ENCODE peak calls at places on chromosomes 11 and 22, in five cellular contexts. One of them, this sample, is unnamed.

GRCh38 chr11:122337241-122338176 is 221.5 kb upstream of the BLID start:
- DNase-seq in GM23248: no peak
- DNase-seq in RWPE1: no peak
- DNase-seq in body of pancreas: no peak
- DNase-seq in IMR-90: no peak
- DNase-seq in this sample: no peak

GRCh38 chr11:109075976-109076375 is 346.0 kb upstream of the C11orf87 start:
- DNase-seq in RWPE1: no peak
- DNase-seq in GM23248: no peak
- DNase-seq in IMR-90: no peak
- DNase-seq in body of pancreas: no peak
- DNase-seq in this sample: no peak

GRCh38 chr11:68212421-68213134 is 518 bp downstream of the KMT5B start:
- DNase-seq in IMR-90: peak; percentile 75
- DNase-seq in RWPE1: peak; percentile 75
- DNase-seq in body of pancreas: peak; percentile 75
- DNase-seq in GM23248: peak; percentile 93
- DNase-seq in this sample: peak; percentile 89

GRCh38 chr11:7775689-7776088 is 21.1 kb downstream of the OR5P2 start:
- DNase-seq in RWPE1: no peak
- DNase-seq in IMR-90: no peak
- DNase-seq in GM23248: no peak
- DNase-seq in body of pancreas: no peak
- DNase-seq in this sample: no peak

GRCh38 chr11:1761110-1761856 is 2.4 kb downstream of the CTSD start:
- DNase-seq in GM23248: no peak
- DNase-seq in IMR-90: no peak
- DNase-seq in body of pancreas: no peak
- DNase-seq in RWPE1: no peak
- DNase-seq in this sample: no peak

GRCh38 chr11:70080763-70081162 is 2.6 kb downstream of the ANO1 start:
- DNase-seq in RWPE1: peak; percentile 86
- DNase-seq in GM23248: peak; percentile 45
- DNase-seq in body of pancreas: no peak
- DNase-seq in IMR-90: no peak
- DNase-seq in this sample: no peak

GRCh38 chr22:35103756-35104155 is 37.8 kb downstream of the ISX start:
- DNase-seq in GM23248: no peak
- DNase-seq in RWPE1: no peak
- DNase-seq in body of pancreas: no peak
- DNase-seq in IMR-90: no peak
- DNase-seq in this sample: no peak

GRCh38 chr11:120172054-120172881 is 34.4 kb upstream of the TRIM29 start:
- DNase-seq in GM23248: peak; percentile 87
- DNase-seq in body of pancreas: peak; percentile 79
- DNase-seq in RWPE1: peak; percentile 73
- DNase-seq in IMR-90: peak; percentile 60
- DNase-seq in this sample: peak; percentile 73

GRCh38 chr11:39365809-39366436 is 2093.5 kb downstream of the LRRC4C start:
- DNase-seq in body of pancreas: no peak
- DNase-seq in RWPE1: peak; percentile 55
- DNase-seq in GM23248: peak; percentile 35
- DNase-seq in IMR-90: no peak
- DNase-seq in this sample: peak; percentile 96

GRCh38 chr11:39361557-39361956 is 2097.9 kb downstream of the LRRC4C start:
- DNase-seq in GM23248: no peak
- DNase-seq in RWPE1: no peak
- DNase-seq in IMR-90: no peak
- DNase-seq in body of pancreas: no peak
- DNase-seq in this sample: no peak

GRCh38 chr11:39367526-39367925 is 2091.9 kb downstream of the LRRC4C start:
- DNase-seq in body of pancreas: no peak
- DNase-seq in GM23248: no peak
- DNase-seq in RWPE1: no peak
- DNase-seq in IMR-90: no peak
- DNase-seq in this sample: no peak
- H3K27ac ChIP-seq in body of pancreas: no peak overlapping the region
- H3K27ac ChIP-seq in GM23248: no peak overlapping the region
- H3K27ac ChIP-seq in RWPE1: no peak overlapping the region
- H3K27ac ChIP-seq in IMR-90: no peak overlapping the region
- H3K27ac ChIP-seq in this sample: no peak overlapping the region

DNA sequence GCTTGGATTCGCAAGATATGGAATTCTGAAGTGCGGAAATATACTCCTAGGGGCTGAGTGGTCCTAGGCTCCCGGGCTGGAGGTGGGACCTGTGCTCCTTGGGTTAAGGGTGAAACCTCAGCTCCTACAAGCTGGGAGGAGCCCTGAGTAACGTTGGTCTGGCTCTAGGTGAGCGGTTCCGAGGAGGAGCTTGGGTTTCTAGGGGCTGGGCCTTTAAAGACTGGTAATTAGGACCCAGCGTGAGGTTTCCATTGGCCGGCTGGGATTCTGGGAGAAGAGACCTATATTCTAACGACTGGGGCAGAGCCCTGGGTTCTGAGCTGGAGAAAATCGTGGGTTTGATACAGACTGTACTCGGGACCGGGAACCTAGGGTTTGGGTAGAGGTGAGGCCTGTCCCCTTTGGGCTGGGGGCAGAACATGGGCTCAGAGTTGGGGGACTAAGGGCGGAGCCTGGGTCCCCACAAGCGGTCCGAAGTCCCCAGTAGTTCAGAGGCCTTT is 882 bp upstream of the MAP4K2 start:
- DNase-seq in body of pancreas: no peak
- DNase-seq in GM23248: no peak
- DNase-seq in RWPE1: peak; percentile 50
- DNase-seq in IMR-90: no peak
- DNase-seq in this sample: no peak
- H3K27ac ChIP-seq in body of pancreas: peak overlapping the region; percentile 52
- H3K27ac ChIP-seq in GM23248: peak overlapping the region; percentile 57
- H3K27ac ChIP-seq in RWPE1: peak overlapping the region; percentile 89
- H3K27ac ChIP-seq in IMR-90: peak overlapping the region; percentile 9
- H3K27ac ChIP-seq in this sample: peak overlapping the region; percentile 79

GRCh38 chr11:12854297-12854661 is 154.8 kb upstream of the RASSF10 start:
- DNase-seq in IMR-90: no peak
- DNase-seq in body of pancreas: no peak
- DNase-seq in RWPE1: no peak
- DNase-seq in GM23248: no peak
- DNase-seq in this sample: no peak

GRCh38 chr11:12854829-12855228 is 154.3 kb upstream of the RASSF10 start:
- DNase-seq in GM23248: no peak
- DNase-seq in IMR-90: no peak
- DNase-seq in body of pancreas: peak; percentile 73
- DNase-seq in RWPE1: no peak
- DNase-seq in this sample: no peak

GRCh38 chr11:12857572-12857971 is 151.5 kb upstream of the RASSF10 start:
- DNase-seq in body of pancreas: no peak
- DNase-seq in RWPE1: no peak
- DNase-seq in IMR-90: no peak
- DNase-seq in GM23248: no peak
- DNase-seq in this sample: no peak

GRCh38 chr11:12853652-12854296 is 155.3 kb upstream of the RASSF10 start:
- DNase-seq in RWPE1: no peak
- DNase-seq in IMR-90: peak; percentile 64
- DNase-seq in body of pancreas: peak; percentile 86
- DNase-seq in GM23248: no peak
- DNase-seq in this sample: no peak

GRCh38 chr11:12856338-12856737 is 152.8 kb upstream of the RASSF10 start:
- DNase-seq in RWPE1: no peak
- DNase-seq in IMR-90: no peak
- DNase-seq in GM23248: no peak
- DNase-seq in body of pancreas: no peak
- DNase-seq in this sample: no peak
- H3K27ac ChIP-seq in RWPE1: no peak overlapping the region
- H3K27ac ChIP-seq in IMR-90: no peak overlapping the region
- H3K27ac ChIP-seq in GM23248: no peak overlapping the region
- H3K27ac ChIP-seq in body of pancreas: peak overlapping the region; percentile 42
- H3K27ac ChIP-seq in this sample: no peak overlapping the region

DNA sequence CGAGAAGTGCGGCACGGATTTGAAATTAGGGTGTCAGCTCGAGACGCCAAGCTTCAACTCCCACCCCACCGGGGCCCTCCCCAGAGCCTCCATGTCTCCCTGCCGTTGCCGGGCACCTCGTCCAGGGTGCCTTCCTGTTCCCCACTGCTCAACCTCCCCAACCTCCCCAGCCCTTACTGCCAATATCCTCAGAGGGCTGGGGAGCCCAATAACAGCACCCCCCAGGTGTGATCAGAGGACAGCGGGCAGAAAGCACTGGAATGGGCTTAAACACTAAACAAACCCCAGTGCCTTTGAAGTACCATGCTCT is 1336.4 kb downstream of the TBC1D22A start:
- DNase-seq in body of pancreas: no peak
- DNase-seq in GM23248: no peak
- DNase-seq in IMR-90: no peak
- DNase-seq in RWPE1: no peak
- DNase-seq in this sample: no peak
- H3K27ac ChIP-seq in body of pancreas: no peak overlapping the region
- H3K27ac ChIP-seq in GM23248: no peak overlapping the region
- H3K27ac ChIP-seq in IMR-90: no peak overlapping the region
- H3K27ac ChIP-seq in RWPE1: no peak overlapping the region
- H3K27ac ChIP-seq in this sample: no peak overlapping the region

GRCh38 chr11:27317751-27318150 is 45.3 kb downstream of the CCDC34 start:
- DNase-seq in IMR-90: peak; percentile 79
- DNase-seq in body of pancreas: no peak
- DNase-seq in GM23248: peak; percentile 88
- DNase-seq in RWPE1: peak; percentile 23
- DNase-seq in this sample: peak; percentile 81
- H3K27ac ChIP-seq in IMR-90: no peak overlapping the region
- H3K27ac ChIP-seq in body of pancreas: no peak overlapping the region
- H3K27ac ChIP-seq in GM23248: peak overlapping the region; percentile 86
- H3K27ac ChIP-seq in RWPE1: no peak overlapping the region
- H3K27ac ChIP-seq in this sample: no peak overlapping the region

DNA sequence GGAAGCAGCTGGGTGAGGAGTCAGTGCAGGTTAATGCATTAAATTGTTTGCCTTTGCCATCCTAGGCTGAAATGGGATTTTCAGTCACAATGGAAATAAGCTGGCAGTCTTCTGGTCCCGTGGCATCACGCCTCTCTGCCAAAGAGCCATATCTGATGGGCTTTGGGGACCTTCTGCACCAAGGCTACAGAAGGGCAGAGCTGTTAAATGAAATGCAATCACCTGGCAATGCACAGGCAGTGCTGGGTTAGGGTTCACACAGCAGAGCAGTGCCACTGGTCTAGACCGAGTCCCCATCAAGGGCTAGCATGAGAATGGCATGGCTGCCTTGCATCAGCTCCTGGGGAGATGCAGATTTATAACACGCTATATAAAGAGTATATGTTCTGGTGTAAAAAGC is 749.2 kb downstream of the NTM start:
- DNase-seq in IMR-90: no peak
- DNase-seq in GM23248: no peak
- DNase-seq in RWPE1: no peak
- DNase-seq in body of pancreas: no peak
- DNase-seq in this sample: no peak
- H3K27ac ChIP-seq in IMR-90: no peak overlapping the region
- H3K27ac ChIP-seq in GM23248: no peak overlapping the region
- H3K27ac ChIP-seq in RWPE1: no peak overlapping the region
- H3K27ac ChIP-seq in body of pancreas: no peak overlapping the region
- H3K27ac ChIP-seq in this sample: no peak overlapping the region

DNA sequence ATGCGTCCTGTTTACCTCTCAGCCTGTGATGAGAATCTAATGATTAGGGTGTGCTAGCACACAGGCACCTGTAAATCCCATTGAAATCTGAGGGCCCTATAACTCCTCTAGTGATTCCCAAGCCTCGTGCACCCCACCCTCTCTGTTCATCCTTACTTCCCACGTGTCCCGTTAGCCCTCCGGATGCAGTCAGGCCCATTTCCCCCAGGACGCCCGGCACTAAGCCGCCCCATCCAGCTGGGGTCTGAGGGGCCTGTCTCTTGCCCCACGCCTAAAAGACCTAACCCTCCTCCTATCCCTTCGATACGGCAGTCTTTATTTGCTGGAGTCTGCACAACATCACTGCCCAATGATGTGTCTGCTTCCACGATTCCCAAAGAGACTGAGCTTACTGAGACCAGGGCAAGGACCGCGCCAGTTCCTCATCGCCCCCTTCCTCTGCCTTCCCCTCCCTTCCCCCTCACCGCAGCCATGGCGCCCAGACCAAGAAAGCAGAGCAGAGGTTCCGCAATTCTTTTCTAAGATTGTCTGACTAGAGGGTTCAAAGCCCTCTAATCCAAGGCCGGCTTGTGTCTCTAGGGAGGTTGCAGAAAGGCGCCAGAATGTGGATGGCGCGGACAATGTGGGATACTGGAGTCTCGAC is 1.0 kb upstream of the FADS2 start:
- DNase-seq in RWPE1: no peak
- DNase-seq in GM23248: no peak
- DNase-seq in body of pancreas: no peak
- DNase-seq in IMR-90: no peak
- DNase-seq in this sample: no peak
- H3K27ac ChIP-seq in RWPE1: peak overlapping the region; percentile 91
- H3K27ac ChIP-seq in GM23248: no peak overlapping the region
- H3K27ac ChIP-seq in body of pancreas: no peak overlapping the region
- H3K27ac ChIP-seq in IMR-90: peak overlapping the region; percentile 50
- H3K27ac ChIP-seq in this sample: peak overlapping the region; percentile 97

GRCh38 chr11:28463826-28464225 is 355.6 kb downstream of the METTL15 start:
- DNase-seq in body of pancreas: no peak
- DNase-seq in GM23248: no peak
- DNase-seq in IMR-90: peak; percentile 97
- DNase-seq in RWPE1: no peak
- DNase-seq in this sample: no peak
- H3K27ac ChIP-seq in body of pancreas: no peak overlapping the region
- H3K27ac ChIP-seq in GM23248: no peak overlapping the region
- H3K27ac ChIP-seq in IMR-90: peak overlapping the region; percentile 7
- H3K27ac ChIP-seq in RWPE1: no peak overlapping the region
- H3K27ac ChIP-seq in this sample: no peak overlapping the region

GRCh38 chr11:127013550-127013949 is 13.0 kb upstream of the KIRREL3 start:
- DNase-seq in RWPE1: no peak
- DNase-seq in GM23248: no peak
- DNase-seq in IMR-90: no peak
- DNase-seq in body of pancreas: no peak
- DNase-seq in this sample: no peak

GRCh38 chr11:127023991-127024390 is 23.4 kb upstream of the KIRREL3 start:
- DNase-seq in IMR-90: no peak
- DNase-seq in body of pancreas: no peak
- DNase-seq in GM23248: peak; percentile 41
- DNase-seq in RWPE1: no peak
- DNase-seq in this sample: no peak

GRCh38 chr11:127017482-127017881 is 16.9 kb upstream of the KIRREL3 start:
- DNase-seq in IMR-90: peak; percentile 93
- DNase-seq in RWPE1: peak; percentile 59
- DNase-seq in GM23248: peak; percentile 90
- DNase-seq in body of pancreas: no peak
- DNase-seq in this sample: peak; percentile 17

DNA sequence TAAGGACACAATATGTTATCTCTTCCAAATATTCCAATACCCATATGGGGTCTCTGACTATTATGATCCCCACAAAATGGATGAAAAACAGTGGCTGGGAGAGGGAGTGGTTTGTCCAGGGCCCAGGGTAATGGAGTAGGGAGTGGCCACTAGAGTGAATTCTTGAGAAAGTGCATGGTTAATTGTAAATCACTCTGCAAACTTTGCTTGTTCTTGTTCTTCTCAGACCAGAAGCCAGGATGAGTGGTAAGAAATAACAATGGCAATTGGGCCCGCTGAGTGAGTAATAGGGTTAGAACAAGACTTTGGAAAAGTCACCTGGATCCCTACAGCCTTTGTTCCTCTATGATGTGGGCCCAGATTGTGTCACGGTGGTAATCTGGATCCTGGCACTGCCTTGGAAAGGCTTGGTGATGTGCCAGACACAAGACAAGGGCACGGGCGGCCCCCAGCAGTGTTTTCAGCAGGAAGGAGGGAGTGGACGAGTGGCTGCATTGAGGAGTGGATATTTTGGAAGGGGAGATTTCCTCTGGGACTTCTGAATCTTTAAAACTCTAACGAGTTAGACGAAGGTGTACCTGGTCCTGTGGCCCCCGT is 18.2 kb upstream of the KIRREL3 start:
- DNase-seq in GM23248: no peak
- DNase-seq in body of pancreas: peak; percentile 37
- DNase-seq in IMR-90: no peak
- DNase-seq in RWPE1: no peak
- DNase-seq in this sample: no peak
- H3K27ac ChIP-seq in GM23248: no peak overlapping the region
- H3K27ac ChIP-seq in body of pancreas: no peak overlapping the region
- H3K27ac ChIP-seq in IMR-90: no peak overlapping the region
- H3K27ac ChIP-seq in RWPE1: no peak overlapping the region
- H3K27ac ChIP-seq in this sample: no peak overlapping the region